ENCODE peak calls at places on chromosomes 4 and X, in eight cellular contexts. One of them, this sample, is unnamed.

GRCh38 chrX:53449632-53450031 is 15.5 kb upstream of the HSD17B10 start:
- DNase-seq in fibroblast of mammary gland: no peak
- DNase-seq in tibial artery: no peak
- DNase-seq in lower leg skin: no peak
- DNase-seq in lung: no peak
- DNase-seq in neural progenitor cell: no peak
- DNase-seq in GM23248: peak; percentile 53
- DNase-seq in transverse colon: no peak
- DNase-seq in this sample: peak; percentile 41

GRCh38 chr4:140851032-140851636 is 94.9 kb upstream of the TBC1D9 start:
- DNase-seq in fibroblast of mammary gland: peak; percentile 66
- DNase-seq in tibial artery: no peak
- DNase-seq in lower leg skin: no peak
- DNase-seq in lung: peak; percentile 54
- DNase-seq in neural progenitor cell: peak; percentile 80
- DNase-seq in GM23248: peak; percentile 73
- DNase-seq in transverse colon: peak; percentile 42
- DNase-seq in this sample: peak; percentile 69

GRCh38 chrX:23694606-23695005 is 27.3 kb downstream of the PRDX4 start:
- DNase-seq in fibroblast of mammary gland: peak; percentile 62
- DNase-seq in tibial artery: no peak
- DNase-seq in lower leg skin: peak; percentile 89
- DNase-seq in lung: peak; percentile 61
- DNase-seq in neural progenitor cell: peak; percentile 76
- DNase-seq in GM23248: peak; percentile 71
- DNase-seq in transverse colon: peak; percentile 55
- DNase-seq in this sample: peak; percentile 53

GRCh38 chr4:184954482-184954881 is 63.8 kb upstream of the HELT start:
- DNase-seq in fibroblast of mammary gland: no peak
- DNase-seq in tibial artery: no peak
- DNase-seq in lower leg skin: peak; percentile 53
- DNase-seq in lung: no peak
- DNase-seq in neural progenitor cell: no peak
- DNase-seq in GM23248: no peak
- DNase-seq in transverse colon: no peak
- DNase-seq in this sample: no peak

GRCh38 chr4:18582841-18583240 is 561.3 kb upstream of the LCORL start:
- DNase-seq in fibroblast of mammary gland: no peak
- DNase-seq in tibial artery: no peak
- DNase-seq in lower leg skin: no peak
- DNase-seq in lung: no peak
- DNase-seq in neural progenitor cell: no peak
- DNase-seq in GM23248: no peak
- DNase-seq in transverse colon: no peak
- DNase-seq in this sample: no peak

GRCh38 chr4:5996641-5997040 is 21.6 kb downstream of the C4orf50 start:
- DNase-seq in fibroblast of mammary gland: no peak
- DNase-seq in tibial artery: no peak
- DNase-seq in lower leg skin: peak; percentile 54
- DNase-seq in lung: no peak
- DNase-seq in neural progenitor cell: no peak
- DNase-seq in GM23248: no peak
- DNase-seq in transverse colon: no peak
- DNase-seq in this sample: no peak

GRCh38 chr4:168848112-168848511 is 161.9 kb downstream of the CBR4 start:
- DNase-seq in fibroblast of mammary gland: peak; percentile 51
- DNase-seq in tibial artery: no peak
- DNase-seq in lower leg skin: no peak
- DNase-seq in lung: no peak
- DNase-seq in neural progenitor cell: peak; percentile 29
- DNase-seq in GM23248: peak; percentile 53
- DNase-seq in transverse colon: no peak
- DNase-seq in this sample: peak; percentile 52

GRCh38 chr4:145709843-145710242 is 29.9 kb downstream of the C4orf51 start:
- DNase-seq in fibroblast of mammary gland: peak; percentile 69
- DNase-seq in tibial artery: no peak
- DNase-seq in lower leg skin: no peak
- DNase-seq in lung: no peak
- DNase-seq in neural progenitor cell: no peak
- DNase-seq in GM23248: peak; percentile 95
- DNase-seq in transverse colon: no peak
- DNase-seq in this sample: peak; percentile 95

GRCh38 chr4:47744253-47744652 is 93.6 kb downstream of the CORIN start:
- DNase-seq in fibroblast of mammary gland: no peak
- DNase-seq in tibial artery: no peak
- DNase-seq in lower leg skin: no peak
- DNase-seq in lung: no peak
- DNase-seq in neural progenitor cell: no peak
- DNase-seq in GM23248: no peak
- DNase-seq in transverse colon: no peak
- DNase-seq in this sample: peak; percentile 1

GRCh38 chr4:132502096-132502552 is 647.0 kb upstream of the PCDH10 start:
- DNase-seq in fibroblast of mammary gland: no peak
- DNase-seq in tibial artery: no peak
- DNase-seq in lower leg skin: no peak
- DNase-seq in lung: no peak
- DNase-seq in neural progenitor cell: no peak
- DNase-seq in GM23248: no peak
- DNase-seq in transverse colon: no peak
- DNase-seq in this sample: peak; percentile 38

GRCh38 chr4:78775278-78776030 is 696 bp upstream of the BMP2K start:
- DNase-seq in fibroblast of mammary gland: peak; percentile 73
- DNase-seq in tibial artery: peak; percentile 94
- DNase-seq in lower leg skin: peak; percentile 97
- DNase-seq in lung: peak; percentile 89
- DNase-seq in neural progenitor cell: peak; percentile 89
- DNase-seq in GM23248: peak; percentile 88
- DNase-seq in transverse colon: peak; percentile 91
- DNase-seq in this sample: peak; percentile 79

GRCh38 chr4:36303430-36304137 is 22.2 kb downstream of the DTHD1 start:
- DNase-seq in fibroblast of mammary gland: no peak
- DNase-seq in tibial artery: no peak
- DNase-seq in lower leg skin: no peak
- DNase-seq in lung: no peak
- DNase-seq in neural progenitor cell: no peak
- DNase-seq in GM23248: no peak
- DNase-seq in transverse colon: no peak
- DNase-seq in this sample: no peak
- H3K4me3 ChIP-seq in fibroblast of mammary gland: no peak overlapping the region
- H3K4me3 ChIP-seq in tibial artery: no peak overlapping the region
- H3K4me3 ChIP-seq in lower leg skin: no peak overlapping the region
- H3K4me3 ChIP-seq in lung: no peak overlapping the region
- H3K4me3 ChIP-seq in neural progenitor cell: no peak overlapping the region
- H3K4me3 ChIP-seq in GM23248: no peak overlapping the region
- H3K4me3 ChIP-seq in transverse colon: no peak overlapping the region
- H3K4me3 ChIP-seq in this sample: no peak overlapping the region

GRCh38 chr4:89100853-89101252 is 10.5 kb upstream of the TIGD2 start:
- DNase-seq in fibroblast of mammary gland: no peak
- DNase-seq in tibial artery: no peak
- DNase-seq in lower leg skin: no peak
- DNase-seq in lung: no peak
- DNase-seq in neural progenitor cell: no peak
- DNase-seq in GM23248: no peak
- DNase-seq in transverse colon: no peak
- DNase-seq in this sample: no peak
- H3K4me3 ChIP-seq in fibroblast of mammary gland: no peak overlapping the region
- H3K4me3 ChIP-seq in tibial artery: no peak overlapping the region
- H3K4me3 ChIP-seq in lower leg skin: no peak overlapping the region
- H3K4me3 ChIP-seq in lung: no peak overlapping the region
- H3K4me3 ChIP-seq in neural progenitor cell: no peak overlapping the region
- H3K4me3 ChIP-seq in GM23248: no peak overlapping the region
- H3K4me3 ChIP-seq in transverse colon: no peak overlapping the region
- H3K4me3 ChIP-seq in this sample: no peak overlapping the region

GRCh38 chr4:142336251-142336934 is 509.7 kb downstream of the INPP4B start:
- DNase-seq in fibroblast of mammary gland: no peak
- DNase-seq in tibial artery: no peak
- DNase-seq in lower leg skin: no peak
- DNase-seq in lung: no peak
- DNase-seq in neural progenitor cell: peak; percentile 9
- DNase-seq in GM23248: no peak
- DNase-seq in transverse colon: no peak
- DNase-seq in this sample: no peak

GRCh38 chr4:142334931-142335330 is 511.2 kb downstream of the INPP4B start:
- DNase-seq in fibroblast of mammary gland: no peak
- DNase-seq in tibial artery: no peak
- DNase-seq in lower leg skin: no peak
- DNase-seq in lung: no peak
- DNase-seq in neural progenitor cell: no peak
- DNase-seq in GM23248: no peak
- DNase-seq in transverse colon: no peak
- DNase-seq in this sample: no peak

GRCh38 chr4:142331132-142331531 is 515.0 kb downstream of the INPP4B start:
- DNase-seq in fibroblast of mammary gland: peak; percentile 44
- DNase-seq in tibial artery: no peak
- DNase-seq in lower leg skin: no peak
- DNase-seq in lung: no peak
- DNase-seq in neural progenitor cell: no peak
- DNase-seq in GM23248: no peak
- DNase-seq in transverse colon: no peak
- DNase-seq in this sample: no peak

GRCh38 chr4:142329304-142329703 is 516.8 kb downstream of the INPP4B start:
- DNase-seq in fibroblast of mammary gland: no peak
- DNase-seq in tibial artery: no peak
- DNase-seq in lower leg skin: no peak
- DNase-seq in lung: no peak
- DNase-seq in neural progenitor cell: no peak
- DNase-seq in GM23248: no peak
- DNase-seq in transverse colon: no peak
- DNase-seq in this sample: no peak

GRCh38 chr4:142331646-142332045 is 514.5 kb downstream of the INPP4B start:
- DNase-seq in fibroblast of mammary gland: peak; percentile 34
- DNase-seq in tibial artery: no peak
- DNase-seq in lower leg skin: no peak
- DNase-seq in lung: no peak
- DNase-seq in neural progenitor cell: no peak
- DNase-seq in GM23248: no peak
- DNase-seq in transverse colon: no peak
- DNase-seq in this sample: no peak
- H3K4me3 ChIP-seq in fibroblast of mammary gland: no peak overlapping the region
- H3K4me3 ChIP-seq in tibial artery: no peak overlapping the region
- H3K4me3 ChIP-seq in lower leg skin: no peak overlapping the region
- H3K4me3 ChIP-seq in lung: no peak overlapping the region
- H3K4me3 ChIP-seq in neural progenitor cell: no peak overlapping the region
- H3K4me3 ChIP-seq in GM23248: no peak overlapping the region
- H3K4me3 ChIP-seq in transverse colon: no peak overlapping the region
- H3K4me3 ChIP-seq in this sample: no peak overlapping the region

GRCh38 chr4:90245837-90246236 is 118.6 kb downstream of the CCSER1 start:
- DNase-seq in fibroblast of mammary gland: no peak
- DNase-seq in tibial artery: no peak
- DNase-seq in lower leg skin: no peak
- DNase-seq in lung: no peak
- DNase-seq in neural progenitor cell: no peak
- DNase-seq in GM23248: no peak
- DNase-seq in transverse colon: no peak
- DNase-seq in this sample: no peak

GRCh38 chr4:90241008-90241407 is 113.8 kb downstream of the CCSER1 start:
- DNase-seq in fibroblast of mammary gland: no peak
- DNase-seq in tibial artery: no peak
- DNase-seq in lower leg skin: no peak
- DNase-seq in lung: no peak
- DNase-seq in neural progenitor cell: no peak
- DNase-seq in GM23248: no peak
- DNase-seq in transverse colon: no peak
- DNase-seq in this sample: no peak

GRCh38 chr4:90234916-90235547 is 107.8 kb downstream of the CCSER1 start:
- DNase-seq in fibroblast of mammary gland: no peak
- DNase-seq in tibial artery: no peak
- DNase-seq in lower leg skin: no peak
- DNase-seq in lung: no peak
- DNase-seq in neural progenitor cell: no peak
- DNase-seq in GM23248: no peak
- DNase-seq in transverse colon: no peak
- DNase-seq in this sample: no peak

GRCh38 chr4:90238141-90238540 is 110.9 kb downstream of the CCSER1 start:
- DNase-seq in fibroblast of mammary gland: no peak
- DNase-seq in tibial artery: no peak
- DNase-seq in lower leg skin: no peak
- DNase-seq in lung: no peak
- DNase-seq in neural progenitor cell: no peak
- DNase-seq in GM23248: no peak
- DNase-seq in transverse colon: no peak
- DNase-seq in this sample: no peak

DNA sequence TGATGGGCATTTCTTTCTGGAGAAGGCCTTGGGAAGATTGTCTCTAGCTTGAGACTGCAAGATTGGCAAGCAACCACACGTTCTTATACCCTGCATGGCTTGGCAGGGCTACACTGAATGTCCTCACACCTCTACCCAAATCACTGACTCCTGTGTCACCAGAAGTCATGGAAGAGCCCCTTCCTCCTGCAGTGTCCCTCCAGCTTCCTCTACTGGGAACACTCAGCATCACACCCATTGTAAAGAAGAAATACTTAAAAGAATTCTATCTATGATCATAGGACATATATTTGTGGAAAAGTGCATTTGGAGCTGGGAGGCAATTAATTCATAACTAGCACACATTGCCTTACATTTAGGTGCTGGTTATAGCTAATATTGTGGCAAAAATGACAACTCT is 113.1 kb downstream of the CCSER1 start:
- DNase-seq in fibroblast of mammary gland: no peak
- DNase-seq in tibial artery: no peak
- DNase-seq in lower leg skin: no peak
- DNase-seq in lung: no peak
- DNase-seq in neural progenitor cell: peak; percentile 5
- DNase-seq in GM23248: no peak
- DNase-seq in transverse colon: no peak
- DNase-seq in this sample: no peak
- H3K4me3 ChIP-seq in fibroblast of mammary gland: no peak overlapping the region
- H3K4me3 ChIP-seq in tibial artery: no peak overlapping the region
- H3K4me3 ChIP-seq in lower leg skin: no peak overlapping the region
- H3K4me3 ChIP-seq in lung: no peak overlapping the region
- H3K4me3 ChIP-seq in neural progenitor cell: no peak overlapping the region
- H3K4me3 ChIP-seq in GM23248: no peak overlapping the region
- H3K4me3 ChIP-seq in transverse colon: no peak overlapping the region
- H3K4me3 ChIP-seq in this sample: no peak overlapping the region

DNA sequence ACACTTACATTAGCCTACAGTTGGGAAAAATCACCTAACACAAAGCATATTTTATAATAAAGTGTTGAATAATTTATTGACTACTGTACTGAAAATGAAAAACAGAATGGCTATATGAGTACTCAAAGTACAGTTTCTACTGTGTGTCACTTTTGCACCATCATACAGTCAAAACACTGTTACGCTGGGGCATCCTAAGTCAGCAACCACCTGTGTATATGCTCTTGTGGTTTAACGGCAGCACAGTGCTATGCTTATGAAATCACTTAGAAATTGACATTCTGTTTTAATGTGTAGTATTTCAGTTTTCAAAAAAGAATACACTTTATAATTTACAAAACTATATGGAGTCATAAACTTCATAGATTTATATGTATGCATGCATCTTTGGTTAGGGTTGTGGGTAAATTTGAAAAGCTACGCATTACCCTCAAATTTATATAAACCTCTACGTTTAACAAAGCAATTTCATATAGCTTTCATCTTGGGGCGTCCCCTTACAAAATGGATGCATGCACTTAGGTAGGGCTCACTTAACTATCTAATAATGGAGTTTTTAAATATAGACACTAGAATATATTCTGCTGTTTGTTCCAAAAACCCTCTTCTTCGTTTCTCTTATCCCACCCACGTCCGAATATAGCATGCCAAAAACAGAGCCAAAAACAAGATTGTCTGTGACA is 691 bp upstream of the NEIL3 start:
- DNase-seq in fibroblast of mammary gland: no peak
- DNase-seq in tibial artery: no peak
- DNase-seq in lower leg skin: no peak
- DNase-seq in lung: no peak
- DNase-seq in neural progenitor cell: no peak
- DNase-seq in GM23248: no peak
- DNase-seq in transverse colon: no peak
- DNase-seq in this sample: no peak
- H3K4me3 ChIP-seq in fibroblast of mammary gland: no peak overlapping the region
- H3K4me3 ChIP-seq in tibial artery: peak overlapping the region; percentile 55
- H3K4me3 ChIP-seq in lower leg skin: no peak overlapping the region
- H3K4me3 ChIP-seq in lung: no peak overlapping the region
- H3K4me3 ChIP-seq in neural progenitor cell: peak overlapping the region; percentile 82
- H3K4me3 ChIP-seq in GM23248: peak overlapping the region; percentile 81
- H3K4me3 ChIP-seq in transverse colon: no peak overlapping the region
- H3K4me3 ChIP-seq in this sample: peak overlapping the region; percentile 74